ENCODE peak calls at places on chromosomes 11 and 22, in eight cellular contexts. One of them, this sample, is unnamed.

GRCh38 chr11:93528757-93529639 is 14.2 kb downstream of the SMCO4 start:
- DNase-seq in epithelial cell of esophagus: no peak
- DNase-seq in GM12878: no peak
- DNase-seq in CD8-positive, alpha-beta T cell: no peak
- DNase-seq in naive B cell: no peak
- DNase-seq in EH: no peak
- DNase-seq in activated T-cell treated with anti-CD3 and anti-CD28 coated beads for 1 hour: no peak
- DNase-seq in CD4-positive, alpha-beta T cell: no peak
- DNase-seq in this sample: no peak

GRCh38 chr11:8963569-8964323 is 496 bp downstream of the TMEM9B start:
- DNase-seq in epithelial cell of esophagus: peak
- DNase-seq in GM12878: peak
- DNase-seq in CD4-positive, alpha-beta T cell: peak
- DNase-seq in CD8-positive, alpha-beta T cell: peak
- DNase-seq in activated T-cell treated with anti-CD3 and anti-CD28 coated beads for 1 hour: peak
- DNase-seq in EH: peak
- DNase-seq in naive B cell: peak
- DNase-seq in this sample: peak

GRCh38 chr22:19448076-19448607 is 631 bp upstream of the C22orf39 start:
- DNase-seq in CD4-positive, alpha-beta T cell: no peak
- DNase-seq in naive B cell: peak
- DNase-seq in GM12878: no peak
- DNase-seq in activated T-cell treated with anti-CD3 and anti-CD28 coated beads for 1 hour: no peak
- DNase-seq in epithelial cell of esophagus: peak
- DNase-seq in CD8-positive, alpha-beta T cell: no peak
- DNase-seq in EH: peak
- DNase-seq in this sample: no peak

GRCh38 chr11:118068206-118068944 is 8.5 kb upstream of the TMPRSS4 start:
- DNase-seq in EH: no peak
- DNase-seq in CD4-positive, alpha-beta T cell: no peak
- DNase-seq in epithelial cell of esophagus: no peak
- DNase-seq in naive B cell: no peak
- DNase-seq in activated T-cell treated with anti-CD3 and anti-CD28 coated beads for 1 hour: no peak
- DNase-seq in CD8-positive, alpha-beta T cell: no peak
- DNase-seq in GM12878: no peak
- DNase-seq in this sample: no peak

GRCh38 chr11:130323452-130324448 is 9.0 kb upstream of the ZBTB44 start:
- DNase-seq in activated T-cell treated with anti-CD3 and anti-CD28 coated beads for 1 hour: no peak
- DNase-seq in EH: no peak
- DNase-seq in epithelial cell of esophagus: peak
- DNase-seq in GM12878: no peak
- DNase-seq in naive B cell: no peak
- DNase-seq in CD4-positive, alpha-beta T cell: no peak
- DNase-seq in CD8-positive, alpha-beta T cell: no peak
- DNase-seq in this sample: no peak

GRCh38 chr11:75768909-75769771 is 562 bp downstream of the DGAT2 start:
- DNase-seq in naive B cell: no peak
- DNase-seq in activated T-cell treated with anti-CD3 and anti-CD28 coated beads for 1 hour: no peak
- DNase-seq in GM12878: no peak
- DNase-seq in CD4-positive, alpha-beta T cell: no peak
- DNase-seq in epithelial cell of esophagus: peak
- DNase-seq in CD8-positive, alpha-beta T cell: no peak
- DNase-seq in EH: no peak
- DNase-seq in this sample: no peak

GRCh38 chr11:111176603-111177002 is 68.9 kb upstream of the POU2AF2 start:
- DNase-seq in epithelial cell of esophagus: peak
- DNase-seq in CD4-positive, alpha-beta T cell: no peak
- DNase-seq in EH: no peak
- DNase-seq in CD8-positive, alpha-beta T cell: no peak
- DNase-seq in naive B cell: no peak
- DNase-seq in GM12878: peak
- DNase-seq in activated T-cell treated with anti-CD3 and anti-CD28 coated beads for 1 hour: no peak
- DNase-seq in this sample: no peak

GRCh38 chr22:45164217-45165123 is 745 bp downstream of the NUP50 start:
- DNase-seq in epithelial cell of esophagus: peak
- DNase-seq in activated T-cell treated with anti-CD3 and anti-CD28 coated beads for 1 hour: peak
- DNase-seq in EH: peak
- DNase-seq in CD4-positive, alpha-beta T cell: peak
- DNase-seq in naive B cell: no peak
- DNase-seq in GM12878: no peak
- DNase-seq in CD8-positive, alpha-beta T cell: no peak
- DNase-seq in this sample: no peak

GRCh38 chr11:116869610-116870009 is 32.2 kb upstream of the APOA1 start:
- DNase-seq in CD8-positive, alpha-beta T cell: no peak
- DNase-seq in epithelial cell of esophagus: no peak
- DNase-seq in activated T-cell treated with anti-CD3 and anti-CD28 coated beads for 1 hour: no peak
- DNase-seq in CD4-positive, alpha-beta T cell: no peak
- DNase-seq in EH: no peak
- DNase-seq in GM12878: no peak
- DNase-seq in naive B cell: no peak
- DNase-seq in this sample: no peak

GRCh38 chr11:76589945-76590630 is 80.5 kb downstream of the LRRC32 start:
- DNase-seq in activated T-cell treated with anti-CD3 and anti-CD28 coated beads for 1 hour: no peak
- DNase-seq in CD4-positive, alpha-beta T cell: no peak
- DNase-seq in EH: no peak
- DNase-seq in naive B cell: no peak
- DNase-seq in GM12878: no peak
- DNase-seq in epithelial cell of esophagus: no peak
- DNase-seq in CD8-positive, alpha-beta T cell: no peak
- DNase-seq in this sample: no peak

GRCh38 chr11:83819936-83820549 is 533.9 kb upstream of the CCDC90B start:
- DNase-seq in CD4-positive, alpha-beta T cell: no peak
- DNase-seq in CD8-positive, alpha-beta T cell: no peak
- DNase-seq in activated T-cell treated with anti-CD3 and anti-CD28 coated beads for 1 hour: no peak
- DNase-seq in naive B cell: peak
- DNase-seq in GM12878: no peak
- DNase-seq in EH: peak
- DNase-seq in epithelial cell of esophagus: peak
- DNase-seq in this sample: no peak